ENCODE peak calls at places on chromosomes 13 and 19, in eight cellular contexts. O is IMR-90; U is tibial artery; M is bronchial epithelial cell; R is fibroblast of lung; J is upper lobe of right lung; T is heart right ventricle; Y is CD8-positive, alpha-beta T cell. G is an unnamed sample.

GRCh38 chr13:96279904-96280303 is 190.0 kb downstream of the HS6ST3 start:
- DNase-seq in U (no peak), T (no peak), R (no peak), Y (no peak), O (no peak), M (no peak), J (no peak), G (no peak)

GRCh38 chr19:41223431-41224234 is 4.6 kb downstream of the AXL start:
- DNase-seq in M (peak; percentile 80), T (no peak), O (peak; percentile 96), J (no peak), U (no peak), Y (no peak), R (peak; percentile 96), G (peak; percentile 98)

GRCh38 chr19:35248310-35249145 is at the start of gene LSR:
- DNase-seq in J (peak; percentile 94), R (no peak), M (peak; percentile 77), Y (peak; percentile 87), O (no peak), U (no peak), T (no peak), G (no peak)

GRCh38 chr13:99220199-99220931 is 19.7 kb downstream of the UBAC2 start:
- DNase-seq in U (no peak), O (no peak), M (no peak), J (no peak), R (no peak), T (no peak), Y (no peak), G (no peak)

GRCh38 chr19:16366433-16367268 is 42.0 kb downstream of the KLF2 start:
- DNase-seq in M (no peak), R (no peak), O (no peak), T (no peak), J (no peak), Y (peak; percentile 66), U (no peak), G (no peak)

GRCh38 chr19:34595683-34596082 is 81.3 kb downstream of the SCGB2B2 start:
- DNase-seq in T (no peak), R (no peak), M (no peak), J (no peak), O (no peak), Y (no peak), U (no peak), G (no peak)

GRCh38 chr19:8611890-8612806 is 1.6 kb upstream of the ADAMTS10 start:
- DNase-seq in T (peak; percentile 78), M (no peak), J (no peak), U (peak; percentile 85), O (peak; percentile 66), R (peak; percentile 95), Y (peak; percentile 40), G (peak; percentile 99)

GRCh38 chr13:49635599-49636433 is 7.5 kb downstream of the ARL11 start:
- DNase-seq in T (no peak), J (no peak), R (peak; percentile 69), U (no peak), Y (peak; percentile 61), M (peak; percentile 53), O (peak; percentile 43), G (no peak)

GRCh38 chr13:59326717-59327116 is 837.0 kb downstream of the DIAPH3 start:
- DNase-seq in T (no peak), U (no peak), J (no peak), Y (no peak), M (no peak), R (no peak), O (no peak), G (no peak)

GRCh38 chr13:26679411-26679810 is 81.2 kb downstream of the GPR12 start:
- DNase-seq in M (peak; percentile 53), U (no peak), Y (no peak), O (peak; percentile 81), R (peak; percentile 23), J (no peak), T (no peak), G (peak; percentile 42)

GRCh38 chr13:26678796-26679195 is 81.8 kb downstream of the GPR12 start:
- DNase-seq in O (no peak), Y (no peak), U (no peak), R (no peak), M (no peak), J (no peak), T (no peak), G (no peak)

GRCh38 chr13:26681036-26681435 is 79.5 kb downstream of the GPR12 start:
- DNase-seq in Y (no peak), J (no peak), R (no peak), T (no peak), O (no peak), M (no peak), U (no peak), G (no peak)

GRCh38 chr13:26678330-26678729 is 82.3 kb downstream of the GPR12 start:
- DNase-seq in Y (no peak), T (no peak), M (no peak), O (no peak), U (no peak), R (no peak), J (no peak), G (no peak)

GRCh38 chr13:26679945-26680516 is 80.6 kb downstream of the GPR12 start:
- DNase-seq in J (no peak), M (no peak), Y (no peak), O (peak; percentile 54), T (no peak), R (peak; percentile 24), U (no peak), G (no peak)
- H3K36me3 ChIP-seq in J (peaks cover 20% of the 10 kb centered on the region), M (peaks cover 2% of the 10 kb centered on the region), Y (no peaks in the 10 kb centered on the region), O (peaks cover 31% of the 10 kb centered on the region), T (no peaks in the 10 kb centered on the region), R (peaks cover 9% of the 10 kb centered on the region), U (peaks cover 29% of the 10 kb centered on the region), G (peaks cover 35% of the 10 kb centered on the region)

GRCh38 chr13:25306671-25307464 is 5.4 kb downstream of the NUP58 start:
- DNase-seq in O (no peak), Y (no peak), M (no peak), R (no peak), T (no peak), U (no peak), J (no peak), G (no peak)
- H3K36me3 ChIP-seq in O (peaks cover 24% of the 10 kb centered on the region), Y (peaks cover 11% of the 10 kb centered on the region), M (peaks cover 6% of the 10 kb centered on the region), R (peaks cover 4% of the 10 kb centered on the region), T (no peaks in the 10 kb centered on the region), U (peaks cover 30% of the 10 kb centered on the region), J (peaks cover 49% of the 10 kb centered on the region), G (peaks cover 72% of the 10 kb centered on the region)

GRCh38 chr19:11113140-11113708 is 24.0 kb downstream of the LDLR start:
- DNase-seq in O (no peak), T (no peak), M (no peak), U (no peak), J (no peak), Y (no peak), R (no peak), G (no peak)

GRCh38 chr19:11115895-11116446 is 26.7 kb downstream of the LDLR start:
- DNase-seq in T (no peak), U (no peak), O (no peak), Y (no peak), M (no peak), J (no peak), R (no peak), G (no peak)

GRCh38 chr19:11115042-11115441 is 25.8 kb downstream of the LDLR start:
- DNase-seq in R (no peak), Y (no peak), O (no peak), T (no peak), U (no peak), J (no peak), M (no peak), G (no peak)

GRCh38 chr19:11111117-11111770 is 22.0 kb downstream of the LDLR start:
- DNase-seq in R (no peak), T (no peak), U (no peak), J (no peak), Y (no peak), O (no peak), M (no peak), G (no peak)

DNA sequence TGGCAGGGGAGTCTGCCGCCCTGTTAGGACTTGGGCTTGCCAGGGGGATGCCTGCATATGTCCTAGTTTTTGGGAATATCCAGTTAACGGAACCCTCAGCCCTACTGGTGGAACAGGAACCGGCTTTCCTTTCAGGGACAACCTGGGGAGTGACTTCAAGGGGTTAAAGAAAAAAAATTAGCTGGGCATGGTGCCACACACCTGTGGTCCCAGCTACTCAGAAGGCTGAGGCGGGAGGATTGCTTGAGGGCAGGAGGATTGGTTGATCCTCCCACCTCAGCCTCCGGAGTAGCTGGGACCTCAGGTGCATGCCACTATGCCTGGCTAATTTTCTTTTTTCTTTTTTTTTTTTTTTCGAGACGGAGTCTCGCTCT is 22.5 kb downstream of the LDLR start:
- DNase-seq in O (no peak), M (no peak), J (no peak), R (no peak), T (no peak), Y (no peak), U (no peak), G (no peak)
- H3K36me3 ChIP-seq in O (peaks cover 72% of the 10 kb centered on the region), M (peaks cover 57% of the 10 kb centered on the region), J (peaks cover 97% of the 10 kb centered on the region), R (peaks cover 56% of the 10 kb centered on the region), T (peaks cover 10% of the 10 kb centered on the region), Y (peaks cover 21% of the 10 kb centered on the region), U (peaks cover 19% of the 10 kb centered on the region), G (peaks cover 90% of the 10 kb centered on the region)

DNA sequence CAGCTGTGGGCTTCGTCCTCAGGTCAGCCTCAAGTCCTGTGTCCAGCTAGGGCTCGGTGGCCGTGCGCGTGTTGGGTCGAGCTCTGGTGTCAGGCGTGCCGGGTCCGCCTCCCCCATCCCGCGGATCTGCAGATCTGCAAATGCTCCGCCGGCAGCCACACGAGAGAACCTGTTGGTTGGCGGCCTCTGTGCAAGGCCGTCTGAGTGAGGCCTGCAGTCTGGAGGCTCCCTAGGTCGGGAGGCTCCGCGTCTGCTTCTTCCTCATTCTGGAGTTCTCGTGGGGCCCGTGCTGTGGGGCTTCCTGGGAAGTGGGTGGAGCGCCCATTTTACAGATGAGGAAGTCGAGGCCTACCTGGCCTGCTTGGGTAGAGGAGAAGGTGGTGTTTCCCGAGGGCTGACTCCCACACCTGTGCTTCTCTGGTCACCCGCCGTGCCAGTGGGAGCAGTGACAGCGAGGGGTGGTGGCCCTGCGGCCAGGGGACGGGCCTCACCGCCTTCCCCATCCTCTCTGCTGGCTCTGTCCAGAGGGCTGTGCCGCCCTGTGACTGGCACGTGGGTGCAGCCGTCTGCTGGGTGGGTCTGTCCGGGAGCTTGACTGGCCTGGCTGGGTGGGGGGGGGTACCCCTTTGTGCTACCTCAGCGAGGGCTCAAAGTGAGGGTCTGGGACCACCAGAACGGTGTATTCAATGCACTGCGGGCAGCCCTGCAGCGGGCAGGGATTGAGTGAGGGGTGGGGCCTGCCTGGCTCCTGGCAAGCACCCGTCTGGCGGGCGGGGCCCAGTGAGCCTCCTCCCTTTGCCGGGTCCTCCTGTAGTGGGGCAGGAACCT is 3.3 kb downstream of the CSNK1G2 start:
- DNase-seq in Y (no peak), M (no peak), T (no peak), J (no peak), U (no peak), O (no peak), R (no peak), G (no peak)
- H3K36me3 ChIP-seq in Y (no peaks in the 10 kb centered on the region), M (peaks cover 2% of the 10 kb centered on the region), T (no peaks in the 10 kb centered on the region), J (no peaks in the 10 kb centered on the region), U (no peaks in the 10 kb centered on the region), O (peaks cover 4% of the 10 kb centered on the region), R (peaks cover under 1% of the 10 kb centered on the region), G (no peaks in the 10 kb centered on the region)

GRCh38 chr19:55247621-55248099 is 11.2 kb downstream of the PPP6R1 start:
- DNase-seq in U (no peak), M (peak; percentile 84), Y (no peak), T (peak; percentile 50), O (no peak), R (peak; percentile 26), J (peak; percentile 82), G (no peak)
- H3K36me3 ChIP-seq in U (peaks cover 38% of the 10 kb centered on the region), M (peaks cover 27% of the 10 kb centered on the region), Y (peaks cover 41% of the 10 kb centered on the region), T (no peaks in the 10 kb centered on the region), O (peaks cover 29% of the 10 kb centered on the region), R (peaks cover 11% of the 10 kb centered on the region), J (peaks cover 46% of the 10 kb centered on the region), G (peaks cover 36% of the 10 kb centered on the region)

GRCh38 chr19:57688011-57688763 is 6.4 kb downstream of the ZNF551 start:
- DNase-seq in M (peak; percentile 22), U (no peak), O (no peak), T (no peak), R (no peak), J (no peak), Y (no peak), G (no peak)
- H3K36me3 ChIP-seq in M (peaks cover 24% of the 10 kb centered on the region), U (peaks cover 99% of the 10 kb centered on the region), O (peaks cover 54% of the 10 kb centered on the region), T (peaks cover 27% of the 10 kb centered on the region), R (peaks cover 12% of the 10 kb centered on the region), J (peaks cover 19% of the 10 kb centered on the region), Y (peaks cover 40% of the 10 kb centered on the region), G (peaks cover 60% of the 10 kb centered on the region)